ENCODE peak calls at places on chromosomes 4 and X, in four cellular contexts. S is upper lobe of left lung, M is sigmoid colon, W is lower leg skin. Q is an unnamed sample.

GRCh38 chr4:102263024-102263787 is 82.1 kb downstream of the SLC39A8 start:
- DNase-seq in S (no peak), M (no peak), W (no peak), Q (no peak)

GRCh38 chrX:111282141-111282540 is 11.9 kb upstream of the CAPN6 start:
- DNase-seq in S (no peak), M (no peak), W (no peak), Q (no peak)

GRCh38 chrX:77061022-77061421 is 386.2 kb upstream of the FGF16 start:
- DNase-seq in W (no peak), M (no peak), S (no peak), Q (no peak)

GRCh38 chrX:40090961-40091360 is 6.8 kb downstream of the BCOR start:
- DNase-seq in M (no peak), W (no peak), S (no peak), Q (no peak)

GRCh38 chrX:123917069-123917468 is 44.4 kb upstream of the STAG2 start:
- DNase-seq in S (no peak), M (no peak), W (no peak), Q (no peak)

GRCh38 chrX:69387559-69388487 is 116.3 kb upstream of the NALF2 start:
- DNase-seq in W (peak), S (peak), M (no peak), Q (no peak)

GRCh38 chr4:112895785-112896184 is 153.7 kb upstream of the ANK2 start:
- DNase-seq in W (no peak), S (no peak), M (no peak), Q (no peak)

GRCh38 chrX:47145408-47146120 is 543 bp downstream of the RBM10 start:
- DNase-seq in W (peak), M (peak), S (no peak), Q (no peak)

GRCh38 chr4:124206779-124207605 is 505.5 kb downstream of the ANKRD50 start:
- DNase-seq in M (no peak), W (no peak), S (no peak), Q (no peak)

GRCh38 chrX:15564981-15565579 is 35.7 kb downstream of the ACE2 start:
- DNase-seq in S (peak), W (peak), M (peak), Q (no peak)

GRCh38 chr4:151940290-151940689 is 179.5 kb upstream of the GATB start:
- DNase-seq in S (no peak), W (no peak), M (no peak), Q (no peak)

GRCh38 chrX:39212456-39212855 is 411.2 kb downstream of the MID1IP1 start:
- DNase-seq in S (no peak), W (no peak), M (no peak), Q (no peak)

GRCh38 chrX:139200793-139201192 is 329.7 kb upstream of the F9 start:
- DNase-seq in W (no peak), S (no peak), M (no peak), Q (no peak)

GRCh38 chr4:1851575-1852415 is 4.2 kb downstream of the LETM1 start:
- DNase-seq in M (no peak), S (peak), W (no peak), Q (no peak)

GRCh38 chr4:171846893-171847292 is 33.7 kb downstream of the GALNTL6 start:
- DNase-seq in S (no peak), W (no peak), M (no peak), Q (no peak)

GRCh38 chr4:134024251-134024650 is 177.3 kb downstream of the PABPC4L start:
- DNase-seq in M (no peak), S (no peak), W (no peak), Q (no peak)

GRCh38 chr4:52510939-52511583 is 148.0 kb downstream of the USP46 start:
- DNase-seq in S (no peak), W (no peak), M (no peak), Q (no peak)

GRCh38 chrX:12949927-12950656 is 24.8 kb upstream of the TMSB4X start:
- DNase-seq in W (peak), S (peak), M (peak), Q (peak)

GRCh38 chrX:84216406-84216805 is 28.4 kb upstream of the RPS6KA6 start:
- DNase-seq in S (no peak), W (no peak), M (no peak), Q (no peak)

GRCh38 chrX:123860983-123861382 is 1.1 kb downstream of the XIAP start:
- DNase-seq in M (no peak), S (no peak), W (no peak), Q (no peak)

GRCh38 chr4:2785613-2786012 is 7.3 kb upstream of the SH3BP2 start:
- DNase-seq in S (peak), W (peak), M (peak), Q (no peak)

DNA sequence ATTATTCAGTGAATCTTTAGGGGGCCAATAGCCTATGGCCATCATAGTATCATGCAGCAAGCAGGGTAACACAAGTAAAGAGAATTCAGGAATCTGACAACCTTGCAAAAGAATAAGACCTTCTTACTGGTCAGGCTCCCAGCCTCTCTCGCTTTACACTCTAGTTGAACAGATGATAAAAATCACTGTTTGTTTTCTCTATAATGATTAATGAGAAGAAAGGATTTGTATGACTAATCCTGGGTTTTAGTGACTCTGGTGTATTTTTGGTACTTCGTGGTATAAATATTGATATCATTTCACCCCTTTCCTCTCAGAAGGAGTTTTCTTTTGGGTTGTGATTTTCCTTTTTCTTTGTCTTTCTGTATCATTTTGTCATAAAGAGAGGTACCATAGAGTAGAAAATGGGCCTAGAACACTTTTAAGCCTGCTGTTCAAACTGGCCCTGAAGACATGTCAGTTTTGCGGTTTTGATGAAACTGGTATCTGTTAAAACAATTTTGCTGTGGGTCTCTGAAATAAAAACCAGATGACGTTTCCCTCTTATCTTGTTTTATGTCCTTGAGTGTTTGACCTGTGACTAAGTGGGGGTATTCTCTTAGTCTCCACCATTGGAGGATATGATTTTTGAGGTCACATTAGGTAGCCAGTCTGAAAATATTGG is 294.9 kb upstream of the TBX22 start:
- DNase-seq in W (no peak), M (no peak), S (no peak), Q (no peak)
- TF ChIP-seq POLR2A in W (no peak), M (no peak), S (no peak), Q (no peak)

GRCh38 chr4:38132140-38132673 is 172.0 kb downstream of the PTTG2 start:
- DNase-seq in M (peak), S (peak), W (peak), Q (peak)
- TF ChIP-seq POLR2A in M (no peak), S (no peak), W (no peak), Q (peak)

GRCh38 chr4:170464614-170465197 is 374.9 kb upstream of the AADAT start:
- DNase-seq in M (no peak), W (no peak), S (no peak), Q (no peak)
- TF ChIP-seq POLR2A in M (no peak), W (no peak), S (no peak), Q (no peak)

GRCh38 chr4:129095811-129096454 is at the start of gene C4orf33:
- DNase-seq in M (peak), S (peak), W (peak), Q (peak)
- TF ChIP-seq POLR2A in M (no peak), S (peak), W (no peak), Q (peak)

DNA sequence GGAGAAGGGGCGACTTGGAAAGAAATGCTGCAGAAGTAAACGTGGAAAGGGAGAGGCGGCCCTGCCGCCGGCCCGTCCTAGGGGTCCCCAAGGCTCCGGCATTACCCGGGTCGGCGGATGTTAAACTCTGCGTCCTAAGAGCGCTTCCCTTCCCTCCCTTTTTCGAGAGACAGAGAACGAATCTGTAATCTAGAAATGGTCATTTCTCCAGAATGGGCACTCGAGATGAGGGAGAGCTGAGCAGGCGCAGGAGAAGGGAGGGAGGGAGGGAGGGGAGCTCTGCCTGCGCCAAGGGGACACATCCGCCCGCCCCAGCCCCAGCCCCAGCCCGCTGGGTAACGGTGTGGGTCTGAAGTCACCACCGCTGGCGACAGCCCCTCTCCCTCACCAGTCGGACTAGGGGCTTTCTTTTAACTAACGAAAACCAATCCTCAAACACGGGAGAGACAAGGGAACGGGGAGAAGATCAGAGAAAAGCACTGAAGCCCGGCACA is 1.7 kb downstream of the HCFC1 start:
- DNase-seq in W (no peak), S (no peak), M (no peak), Q (no peak)
- TF ChIP-seq POLR2A in W (no peak), S (no peak), M (no peak), Q (no peak)

DNA sequence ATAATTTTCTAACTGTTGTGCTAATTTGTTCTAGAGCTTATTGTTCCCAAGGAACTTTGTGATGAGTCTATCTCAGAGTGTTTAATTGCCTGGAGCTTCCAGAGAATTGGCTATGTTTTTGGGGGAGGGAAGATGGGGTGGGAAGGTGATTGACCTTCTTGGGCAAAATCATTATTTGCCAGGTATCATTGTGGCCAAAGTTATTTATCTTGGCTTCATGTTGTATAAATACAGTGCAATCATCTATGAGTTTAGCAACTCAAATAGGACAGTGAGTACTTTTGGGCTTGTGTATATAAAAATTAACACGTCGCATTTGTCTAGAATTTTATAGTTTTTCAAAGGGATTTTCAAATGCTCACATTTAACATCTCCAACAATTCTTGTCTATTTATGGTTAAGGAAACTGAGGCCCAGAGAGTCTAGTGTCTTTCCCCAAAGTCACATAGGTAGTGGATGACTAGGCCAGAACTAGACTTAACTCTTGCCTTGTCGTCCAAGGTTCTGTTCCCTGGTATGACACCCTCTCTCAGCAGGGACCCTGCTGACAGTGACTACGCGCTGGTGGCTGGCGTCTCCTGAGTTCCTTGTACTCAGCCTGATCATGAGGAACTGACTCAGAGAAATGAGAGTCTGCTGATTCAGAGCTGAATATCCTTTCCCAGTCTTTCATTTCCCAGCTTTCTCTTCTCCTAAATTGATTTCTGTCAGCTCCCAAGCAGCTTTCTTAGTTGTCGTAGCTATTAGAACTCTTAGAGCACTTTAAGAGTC is 27.7 kb downstream of the FNIP2 start:
- DNase-seq in S (peak), W (peak), M (no peak), Q (no peak)
- TF ChIP-seq POLR2A in S (no peak), W (no peak), M (no peak), Q (no peak)

GRCh38 chr4:8433181-8433580 is 7.3 kb downstream of the ACOX3 start:
- DNase-seq in M (no peak), S (no peak), W (no peak), Q (no peak)

GRCh38 chr4:8427262-8427661 is 13.3 kb downstream of the ACOX3 start:
- DNase-seq in M (no peak), W (no peak), S (no peak), Q (no peak)

GRCh38 chr4:8427761-8428287 is 12.7 kb downstream of the ACOX3 start:
- DNase-seq in W (peak), M (peak), S (no peak), Q (peak)

GRCh38 chr4:8431553-8431952 is 9.0 kb downstream of the ACOX3 start:
- DNase-seq in M (no peak), W (no peak), S (no peak), Q (no peak)

DNA sequence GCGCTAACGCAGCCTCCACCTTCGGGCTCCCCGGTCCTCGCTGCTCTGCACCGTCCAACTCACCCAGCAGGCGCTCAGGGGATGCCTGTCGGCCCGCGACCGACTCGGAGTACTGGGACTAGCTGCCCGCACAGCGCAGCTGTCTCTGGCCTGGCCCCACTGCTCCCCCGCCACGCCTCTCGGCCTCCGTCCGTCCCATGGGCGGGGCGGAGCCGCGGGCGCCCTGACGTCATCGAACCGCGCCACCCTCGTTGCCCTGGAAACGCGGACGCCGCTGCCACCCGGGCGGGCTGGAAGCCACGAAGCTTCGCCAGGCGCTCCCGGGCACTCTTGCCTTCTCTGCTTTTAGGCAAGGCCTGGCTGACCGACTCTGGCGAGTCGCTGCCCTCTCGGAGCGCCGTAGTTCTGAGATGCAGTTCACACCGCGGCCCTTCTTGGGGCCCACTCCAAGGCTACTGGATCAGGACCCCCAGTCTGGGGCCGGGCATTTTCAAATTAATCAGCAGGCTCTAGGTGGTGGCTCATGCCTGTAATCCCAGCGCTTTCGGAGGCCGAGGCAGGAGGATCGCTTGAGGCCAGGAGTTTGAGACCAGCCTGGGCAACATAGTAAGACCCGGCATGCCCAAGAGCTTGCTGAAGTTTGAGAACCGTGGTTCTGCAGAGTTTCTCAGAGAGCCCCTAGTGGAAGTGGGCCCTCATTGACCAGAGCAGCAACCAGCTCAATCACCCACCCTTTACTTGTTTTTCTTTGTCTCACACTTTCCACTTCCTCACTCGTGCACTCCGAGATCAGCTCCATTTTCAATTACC is 12.0 kb downstream of the ACOX3 start:
- DNase-seq in M (peak), W (peak), S (peak), Q (peak)
- TF ChIP-seq POLR2A in M (peak), W (no peak), S (peak), Q (peak)

GRCh38 chrX:49921109-49921508 is 1.3 kb upstream of the CLCN5 start:
- DNase-seq in W (no peak), M (no peak), S (no peak), Q (no peak)

GRCh38 chrX:49919617-49920016 is 2.8 kb upstream of the CLCN5 start:
- DNase-seq in S (peak), W (peak), M (peak), Q (peak)

DNA sequence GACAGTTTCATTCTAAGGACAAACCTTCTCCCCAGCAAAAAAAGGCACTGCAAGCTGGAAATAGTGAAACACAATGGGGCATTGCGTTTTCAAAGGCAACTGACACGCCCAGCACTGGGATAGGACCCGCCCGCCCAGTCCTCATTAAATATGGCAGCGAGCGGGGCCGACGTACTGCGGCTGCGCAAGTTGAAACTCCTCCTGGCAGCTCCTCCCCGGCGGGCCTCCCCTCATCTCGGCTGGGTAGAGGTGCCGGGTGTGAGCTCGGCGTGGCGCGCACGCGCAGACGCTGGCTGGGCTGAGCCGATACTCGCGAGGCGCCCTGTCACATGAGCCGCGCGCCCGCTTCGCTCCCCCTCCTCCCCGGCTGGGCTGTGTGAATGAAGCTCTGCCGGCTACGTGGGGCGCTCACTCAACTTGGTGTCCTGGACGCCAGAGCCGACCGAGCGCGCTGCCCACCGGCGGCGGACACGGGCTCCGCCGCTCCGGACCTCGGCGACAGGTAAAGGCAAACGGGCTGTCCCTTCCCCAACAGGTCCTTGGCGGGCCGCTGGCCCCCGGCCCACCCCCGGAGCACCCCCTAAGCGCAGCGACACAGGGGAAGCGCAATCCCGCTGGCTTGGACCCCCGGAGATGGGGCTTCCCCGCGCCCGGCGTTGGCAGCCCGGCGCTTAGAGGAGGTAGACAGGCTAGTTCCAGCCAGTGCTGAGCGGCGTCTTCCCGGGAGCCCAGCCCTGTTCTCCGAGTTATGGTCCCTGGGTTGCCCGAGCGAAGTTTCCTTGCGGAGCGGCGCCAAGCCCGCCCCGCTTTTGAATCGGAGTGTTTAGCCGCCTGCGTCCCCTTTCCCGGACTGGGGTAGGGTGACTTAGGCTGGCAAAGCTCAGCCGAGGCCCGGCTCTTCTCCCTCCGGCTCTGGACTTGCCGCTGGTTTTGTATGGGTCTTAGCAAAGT is at the start of gene CLCN5:
- DNase-seq in W (peak), M (peak), S (peak), Q (peak)
- TF ChIP-seq POLR2A in W (no peak), M (no peak), S (peak), Q (peak)